ENCODE peak calls at places on chromosomes 4 and X, in five cellular contexts. One of them, this sample, is unnamed.

GRCh38 chr4:147866532-147867271 is 134.8 kb downstream of the ARHGAP10 start:
- DNase-seq in SK-N-SH: peak; percentile 72
- DNase-seq in GM12878: peak; percentile 66
- DNase-seq in K562: peak; percentile 72
- DNase-seq in HepG2: peak; percentile 78
- DNase-seq in this sample: peak; percentile 88

GRCh38 chr4:34046580-34046979 is 2197.7 kb downstream of the ARAP2 start:
- DNase-seq in K562: no peak
- DNase-seq in SK-N-SH: no peak
- DNase-seq in HepG2: no peak
- DNase-seq in GM12878: no peak
- DNase-seq in this sample: no peak

GRCh38 chrX:43809463-43809862 is 72.8 kb downstream of the MAOB start:
- DNase-seq in GM12878: no peak
- DNase-seq in SK-N-SH: no peak
- DNase-seq in K562: no peak
- DNase-seq in HepG2: no peak
- DNase-seq in this sample: no peak

GRCh38 chr4:3122081-3122563 is 47.6 kb downstream of the HTT start:
- DNase-seq in HepG2: no peak
- DNase-seq in SK-N-SH: no peak
- DNase-seq in GM12878: no peak
- DNase-seq in K562: no peak
- DNase-seq in this sample: no peak

GRCh38 chr4:105936901-105937300 is 41.6 kb downstream of the NPNT start:
- DNase-seq in HepG2: no peak
- DNase-seq in K562: no peak
- DNase-seq in GM12878: no peak
- DNase-seq in SK-N-SH: no peak
- DNase-seq in this sample: no peak

GRCh38 chrX:97309717-97310116 is 426.0 kb downstream of the RPA4 start:
- DNase-seq in SK-N-SH: no peak
- DNase-seq in GM12878: no peak
- DNase-seq in K562: peak; percentile 5
- DNase-seq in HepG2: no peak
- DNase-seq in this sample: no peak

GRCh38 chr4:4555916-4556315 is 14.1 kb upstream of the STX18 start:
- DNase-seq in SK-N-SH: no peak
- DNase-seq in GM12878: no peak
- DNase-seq in HepG2: peak; percentile 63
- DNase-seq in K562: no peak
- DNase-seq in this sample: no peak

GRCh38 chr4:147853706-147854105 is 121.8 kb downstream of the ARHGAP10 start:
- DNase-seq in SK-N-SH: peak; percentile 34
- DNase-seq in K562: no peak
- DNase-seq in GM12878: no peak
- DNase-seq in HepG2: no peak
- DNase-seq in this sample: no peak

GRCh38 chr4:130479020-130479419 is 1383.1 kb downstream of the C4orf33 start:
- DNase-seq in HepG2: no peak
- DNase-seq in SK-N-SH: no peak
- DNase-seq in GM12878: no peak
- DNase-seq in K562: no peak
- DNase-seq in this sample: no peak

GRCh38 chrX:18617351-18617750 is 54.6 kb downstream of the RS1 start:
- DNase-seq in HepG2: peak; percentile 82
- DNase-seq in SK-N-SH: no peak
- DNase-seq in GM12878: no peak
- DNase-seq in K562: no peak
- DNase-seq in this sample: no peak

GRCh38 chr4:113639311-113639710 is 122.2 kb downstream of the CAMK2D start:
- DNase-seq in GM12878: no peak
- DNase-seq in HepG2: no peak
- DNase-seq in K562: no peak
- DNase-seq in SK-N-SH: no peak
- DNase-seq in this sample: no peak

GRCh38 chrX:79462458-79462857 is 95.3 kb upstream of the ITM2A start:
- DNase-seq in SK-N-SH: no peak
- DNase-seq in K562: no peak
- DNase-seq in GM12878: no peak
- DNase-seq in HepG2: no peak
- DNase-seq in this sample: no peak

GRCh38 chrX:40108959-40109287 is 11.2 kb upstream of the BCOR start:
- DNase-seq in GM12878: no peak
- DNase-seq in K562: peak; percentile 79
- DNase-seq in HepG2: no peak
- DNase-seq in SK-N-SH: peak; percentile 82
- DNase-seq in this sample: peak; percentile 61

GRCh38 chr4:57102050-57102564 is 8.1 kb downstream of the IGFBP7 start:
- DNase-seq in SK-N-SH: no peak
- DNase-seq in HepG2: peak; percentile 52
- DNase-seq in K562: no peak
- DNase-seq in GM12878: no peak
- DNase-seq in this sample: no peak

GRCh38 chr4:147586032-147586431 is 31.2 kb upstream of the TMEM184C start:
- DNase-seq in HepG2: no peak
- DNase-seq in SK-N-SH: no peak
- DNase-seq in GM12878: no peak
- DNase-seq in K562: no peak
- DNase-seq in this sample: no peak

DNA sequence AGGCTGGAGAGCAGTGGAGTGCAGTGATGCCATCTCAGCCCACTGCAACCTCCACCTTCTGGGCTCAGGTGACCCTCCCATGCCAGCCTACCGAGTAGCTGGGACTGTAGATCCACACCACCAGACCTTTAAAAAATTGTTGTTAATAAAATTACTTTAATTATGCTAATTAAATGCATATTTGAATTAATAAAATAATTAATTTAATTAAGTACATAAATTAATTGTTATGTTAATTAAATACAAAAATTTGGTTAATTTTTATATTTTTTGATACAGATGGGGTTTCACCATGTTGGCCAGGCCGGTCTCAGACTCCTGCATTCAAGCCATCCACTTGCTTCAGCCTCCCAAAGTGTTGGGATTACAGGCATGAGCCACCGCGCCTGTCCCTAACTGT is 12.6 kb upstream of the RAPGEF2 start:
- DNase-seq in SK-N-SH: no peak
- DNase-seq in HepG2: no peak
- DNase-seq in K562: no peak
- DNase-seq in GM12878: no peak
- DNase-seq in this sample: no peak
- TF ChIP-seq REST in SK-N-SH: no peak
- TF ChIP-seq REST in HepG2: no peak
- TF ChIP-seq REST in K562: no peak
- TF ChIP-seq REST in GM12878: no peak
- TF ChIP-seq REST in this sample: no peak

DNA sequence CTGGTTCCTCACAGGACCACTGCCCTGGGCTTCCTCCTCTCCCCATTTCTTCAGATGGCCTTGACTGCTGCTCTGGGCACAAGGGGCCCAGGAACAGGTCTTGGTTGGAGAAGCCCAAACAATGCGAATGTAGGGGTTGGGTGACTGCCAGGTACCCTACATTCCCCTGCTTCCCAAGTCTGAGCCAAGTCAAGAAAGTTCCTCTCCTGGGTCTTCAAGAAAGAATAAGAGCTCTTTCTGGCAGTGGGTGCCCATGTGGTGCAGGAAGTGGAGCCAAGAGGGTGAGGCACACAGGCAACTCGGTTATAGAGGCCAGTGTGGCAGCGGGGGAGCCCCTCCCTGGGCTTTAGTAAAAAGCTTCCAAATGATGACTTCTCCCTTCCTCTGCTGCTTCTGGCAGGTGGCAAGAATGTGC is 2.7 kb downstream of the SLC34A2 start:
- DNase-seq in SK-N-SH: no peak
- DNase-seq in K562: no peak
- DNase-seq in GM12878: no peak
- DNase-seq in HepG2: no peak
- DNase-seq in this sample: no peak
- H3K27ac ChIP-seq in SK-N-SH: no peak overlapping the region
- H3K27ac ChIP-seq in K562: no peak overlapping the region
- H3K27ac ChIP-seq in GM12878: no peak overlapping the region
- H3K27ac ChIP-seq in HepG2: no peak overlapping the region
- H3K27ac ChIP-seq in this sample: no peak overlapping the region

GRCh38 chr4:32519060-32519459 is 1798.9 kb downstream of the PCDH7 start:
- DNase-seq in SK-N-SH: no peak
- DNase-seq in HepG2: no peak
- DNase-seq in K562: no peak
- DNase-seq in GM12878: no peak
- DNase-seq in this sample: no peak
- TF ChIP-seq GABPA in SK-N-SH: no peak
- TF ChIP-seq GABPA in HepG2: no peak
- TF ChIP-seq GABPA in K562: no peak
- TF ChIP-seq GABPA in GM12878: no peak
- TF ChIP-seq GABPA in this sample: no peak

GRCh38 chrX:24301060-24301459 is 12.8 kb downstream of the SUPT20HL2 start:
- DNase-seq in GM12878: no peak
- DNase-seq in HepG2: no peak
- DNase-seq in SK-N-SH: no peak
- DNase-seq in K562: no peak
- DNase-seq in this sample: no peak

GRCh38 chrX:24305905-24306304 is 8.0 kb downstream of the SUPT20HL2 start:
- DNase-seq in GM12878: no peak
- DNase-seq in HepG2: no peak
- DNase-seq in K562: no peak
- DNase-seq in SK-N-SH: no peak
- DNase-seq in this sample: no peak

GRCh38 chrX:24301806-24302205 is 12.1 kb downstream of the SUPT20HL2 start:
- DNase-seq in HepG2: no peak
- DNase-seq in K562: no peak
- DNase-seq in SK-N-SH: no peak
- DNase-seq in GM12878: no peak
- DNase-seq in this sample: no peak

GRCh38 chrX:24306430-24306829 is 7.4 kb downstream of the SUPT20HL2 start:
- DNase-seq in GM12878: no peak
- DNase-seq in K562: peak; percentile 10
- DNase-seq in HepG2: peak; percentile 21
- DNase-seq in SK-N-SH: no peak
- DNase-seq in this sample: no peak
- TF ChIP-seq REST in GM12878: no peak
- TF ChIP-seq REST in K562: no peak
- TF ChIP-seq REST in HepG2: no peak
- TF ChIP-seq REST in SK-N-SH: no peak
- TF ChIP-seq REST in this sample: no peak

GRCh38 chr4:6198278-6198677 is 2.1 kb downstream of the JAKMIP1 start:
- DNase-seq in HepG2: no peak
- DNase-seq in K562: no peak
- DNase-seq in GM12878: no peak
- DNase-seq in SK-N-SH: no peak
- DNase-seq in this sample: no peak
- H3K27ac ChIP-seq in HepG2: no peak overlapping the region
- H3K27ac ChIP-seq in K562: no peak overlapping the region
- H3K27ac ChIP-seq in GM12878: peak overlapping the region; percentile 67
- H3K27ac ChIP-seq in SK-N-SH: peak overlapping the region; percentile 91
- H3K27ac ChIP-seq in this sample: no peak overlapping the region

DNA sequence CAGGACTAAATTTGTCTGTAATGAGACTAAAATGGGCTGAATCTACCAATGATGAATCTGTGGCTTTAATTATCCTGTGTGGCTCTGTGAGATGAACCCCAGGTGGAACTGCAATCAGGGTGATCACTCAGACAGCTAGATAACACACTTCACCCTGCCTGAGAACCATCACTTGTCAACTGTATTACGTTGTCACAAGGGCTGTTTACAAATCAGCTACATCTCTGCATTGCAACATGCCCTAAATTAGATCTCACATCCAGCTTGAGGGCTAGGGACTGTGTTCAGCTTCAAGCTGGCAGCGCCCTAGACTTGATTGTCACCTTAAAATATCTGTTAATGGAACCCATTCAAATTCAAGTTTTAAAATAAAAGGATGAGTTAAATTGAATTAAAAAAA is 77.0 kb downstream of the SH3KBP1 start:
- DNase-seq in SK-N-SH: peak; percentile 48
- DNase-seq in K562: no peak
- DNase-seq in HepG2: no peak
- DNase-seq in GM12878: no peak
- DNase-seq in this sample: peak; percentile 20
- TF ChIP-seq GABPA in SK-N-SH: no peak
- TF ChIP-seq GABPA in K562: no peak
- TF ChIP-seq GABPA in HepG2: no peak
- TF ChIP-seq GABPA in GM12878: no peak
- TF ChIP-seq GABPA in this sample: no peak

DNA sequence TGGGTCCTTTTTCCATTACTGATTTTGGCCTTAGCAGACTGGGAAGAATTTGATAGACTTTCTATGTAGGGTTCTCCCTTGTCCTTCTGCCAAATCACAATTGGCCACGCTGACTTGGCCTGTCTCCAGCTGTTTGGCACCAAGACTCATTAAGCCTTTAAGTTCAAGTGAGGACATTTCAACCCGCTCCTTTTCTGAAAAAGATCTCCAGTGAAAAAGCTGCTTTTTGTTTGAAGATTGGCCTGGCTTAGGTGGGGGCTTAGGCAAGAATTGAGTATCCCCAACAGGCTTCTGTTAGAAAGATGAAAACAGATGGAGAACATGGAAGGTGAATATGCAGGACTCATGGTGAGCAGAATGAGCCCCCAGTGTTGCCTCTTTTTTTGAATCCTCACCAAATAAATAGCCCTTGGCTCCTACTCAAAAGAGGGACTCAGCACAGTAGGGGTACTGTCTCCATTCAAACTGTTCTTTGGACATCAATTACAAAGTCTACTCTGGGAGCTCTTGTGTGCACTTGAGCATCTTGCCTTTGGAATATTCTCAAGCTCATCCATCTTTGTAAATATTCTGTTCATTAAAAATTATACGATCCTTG is 28.4 kb upstream of the LIMCH1 start:
- DNase-seq in HepG2: no peak
- DNase-seq in GM12878: no peak
- DNase-seq in K562: no peak
- DNase-seq in SK-N-SH: no peak
- DNase-seq in this sample: no peak
- TF ChIP-seq REST in HepG2: no peak
- TF ChIP-seq REST in GM12878: no peak
- TF ChIP-seq REST in K562: no peak
- TF ChIP-seq REST in SK-N-SH: no peak
- TF ChIP-seq REST in this sample: no peak

DNA sequence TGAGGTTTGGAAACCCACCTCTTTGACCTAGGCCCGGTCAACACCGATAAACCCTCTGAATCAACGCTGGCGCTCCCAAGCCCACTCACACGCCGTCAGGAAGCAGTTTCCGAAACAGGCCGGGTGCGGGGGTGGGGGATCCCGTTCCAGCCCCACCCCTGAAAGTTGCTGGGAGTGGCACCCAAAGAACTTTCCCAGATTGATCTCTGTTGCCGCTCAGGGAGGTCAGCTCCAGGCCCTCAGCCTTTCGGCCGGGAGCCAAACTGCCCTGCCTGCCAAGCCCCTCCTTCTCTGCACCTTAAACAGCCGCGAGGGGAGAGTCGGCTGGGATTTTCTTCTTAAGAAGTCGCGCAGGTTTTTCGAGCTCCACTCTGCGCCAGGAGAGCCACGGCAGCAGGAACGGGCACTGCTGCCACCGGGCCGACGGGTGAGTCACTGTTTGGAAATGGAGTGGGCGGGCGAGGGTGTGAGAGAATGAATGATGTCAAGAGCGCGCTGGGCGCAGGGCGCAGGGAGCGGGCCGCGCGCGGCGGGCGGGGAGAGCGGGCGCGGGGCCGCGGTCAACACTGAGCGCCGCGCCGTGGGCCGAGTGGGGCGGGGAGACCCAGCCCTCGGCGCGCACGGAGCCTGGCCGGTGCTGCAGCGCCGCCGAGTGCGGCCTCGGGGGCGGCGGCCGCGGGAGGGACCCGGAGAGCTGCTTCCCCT is at the start of gene SGMS2:
- DNase-seq in GM12878: no peak
- DNase-seq in SK-N-SH: peak; percentile 71
- DNase-seq in K562: peak; percentile 16
- DNase-seq in HepG2: peak; percentile 55
- DNase-seq in this sample: peak; percentile 82
- H3K27ac ChIP-seq in GM12878: no peak within 1 kb of the TSS
- H3K27ac ChIP-seq in SK-N-SH: no peak within 1 kb of the TSS
- H3K27ac ChIP-seq in K562: no peak within 1 kb of the TSS
- H3K27ac ChIP-seq in HepG2: no peak within 1 kb of the TSS
- H3K27ac ChIP-seq in this sample: peak within 1 kb of the TSS; percentile 66

This sample was measured in HL-60.